ENCODE peak calls at places on chromosomes 12 and 14, in nine cellular contexts. One of them, this sample, is unnamed.

GRCh38 chr12:50397122-50397650 is 777 bp upstream of the FAM186A start:
- DNase-seq in gastrocnemius medialis: no peak
- DNase-seq in epithelial cell of esophagus: peak; percentile 62
- DNase-seq in fibroblast of lung: no peak
- DNase-seq in astrocyte of the spinal cord: no peak
- DNase-seq in adrenal gland: peak; percentile 38
- DNase-seq in kidney epithelial cell: no peak
- DNase-seq in lower lobe of right lung: no peak
- DNase-seq in BJ: no peak
- DNase-seq in this sample: no peak

GRCh38 chr12:94563261-94563660 is 87.1 kb downstream of the TMCC3 start:
- DNase-seq in BJ: no peak
- DNase-seq in lower lobe of right lung: no peak
- DNase-seq in gastrocnemius medialis: no peak
- DNase-seq in epithelial cell of esophagus: no peak
- DNase-seq in kidney epithelial cell: no peak
- DNase-seq in fibroblast of lung: no peak
- DNase-seq in adrenal gland: no peak
- DNase-seq in astrocyte of the spinal cord: no peak
- DNase-seq in this sample: no peak

GRCh38 chr14:105581551-105582341 is 55.4 kb downstream of the TMEM121 start:
- DNase-seq in adrenal gland: peak; percentile 34
- DNase-seq in kidney epithelial cell: no peak
- DNase-seq in fibroblast of lung: no peak
- DNase-seq in epithelial cell of esophagus: no peak
- DNase-seq in BJ: no peak
- DNase-seq in lower lobe of right lung: no peak
- DNase-seq in astrocyte of the spinal cord: no peak
- DNase-seq in gastrocnemius medialis: no peak
- DNase-seq in this sample: no peak

GRCh38 chr12:95766356-95767019 is 24.1 kb downstream of the NTN4 start:
- DNase-seq in lower lobe of right lung: no peak
- DNase-seq in kidney epithelial cell: no peak
- DNase-seq in BJ: no peak
- DNase-seq in fibroblast of lung: peak; percentile 65
- DNase-seq in gastrocnemius medialis: no peak
- DNase-seq in astrocyte of the spinal cord: no peak
- DNase-seq in adrenal gland: no peak
- DNase-seq in epithelial cell of esophagus: peak; percentile 28
- DNase-seq in this sample: no peak

GRCh38 chr12:116183741-116184141 is 93.8 kb downstream of the MED13L start:
- DNase-seq in lower lobe of right lung: no peak
- DNase-seq in adrenal gland: no peak
- DNase-seq in fibroblast of lung: peak; percentile 60
- DNase-seq in epithelial cell of esophagus: no peak
- DNase-seq in kidney epithelial cell: no peak
- DNase-seq in gastrocnemius medialis: no peak
- DNase-seq in astrocyte of the spinal cord: peak; percentile 32
- DNase-seq in BJ: no peak
- DNase-seq in this sample: no peak

GRCh38 chr14:62126885-62127478 is 364.8 kb downstream of the SNAPC1 start:
- DNase-seq in kidney epithelial cell: peak; percentile 14
- DNase-seq in astrocyte of the spinal cord: peak; percentile 67
- DNase-seq in BJ: no peak
- DNase-seq in lower lobe of right lung: no peak
- DNase-seq in adrenal gland: no peak
- DNase-seq in fibroblast of lung: peak; percentile 41
- DNase-seq in gastrocnemius medialis: no peak
- DNase-seq in epithelial cell of esophagus: peak; percentile 65
- DNase-seq in this sample: peak; percentile 49

GRCh38 chr14:95496690-95497241 is 19.7 kb downstream of the SYNE3 start:
- DNase-seq in astrocyte of the spinal cord: peak; percentile 86
- DNase-seq in lower lobe of right lung: no peak
- DNase-seq in gastrocnemius medialis: no peak
- DNase-seq in BJ: no peak
- DNase-seq in fibroblast of lung: peak; percentile 73
- DNase-seq in adrenal gland: no peak
- DNase-seq in epithelial cell of esophagus: no peak
- DNase-seq in kidney epithelial cell: no peak
- DNase-seq in this sample: no peak

GRCh38 chr12:76627346-76628135 is 68.0 kb upstream of the OSBPL8 start:
- DNase-seq in fibroblast of lung: peak; percentile 29
- DNase-seq in epithelial cell of esophagus: no peak
- DNase-seq in BJ: no peak
- DNase-seq in lower lobe of right lung: no peak
- DNase-seq in adrenal gland: no peak
- DNase-seq in astrocyte of the spinal cord: no peak
- DNase-seq in gastrocnemius medialis: no peak
- DNase-seq in kidney epithelial cell: no peak
- DNase-seq in this sample: no peak

GRCh38 chr14:94306047-94306978 is 13.2 kb upstream of the SERPINA10 start:
- DNase-seq in fibroblast of lung: no peak
- DNase-seq in adrenal gland: peak; percentile 35
- DNase-seq in gastrocnemius medialis: no peak
- DNase-seq in astrocyte of the spinal cord: no peak
- DNase-seq in lower lobe of right lung: no peak
- DNase-seq in kidney epithelial cell: no peak
- DNase-seq in epithelial cell of esophagus: no peak
- DNase-seq in BJ: no peak
- DNase-seq in this sample: no peak

GRCh38 chr12:49803693-49804450 is 24.3 kb downstream of the NCKAP5L start:
- DNase-seq in adrenal gland: no peak
- DNase-seq in astrocyte of the spinal cord: no peak
- DNase-seq in kidney epithelial cell: no peak
- DNase-seq in gastrocnemius medialis: no peak
- DNase-seq in fibroblast of lung: no peak
- DNase-seq in epithelial cell of esophagus: no peak
- DNase-seq in lower lobe of right lung: no peak
- DNase-seq in BJ: no peak
- DNase-seq in this sample: no peak

GRCh38 chr14:23538049-23538718 is 13.4 kb downstream of the ZFHX2 start:
- DNase-seq in fibroblast of lung: no peak
- DNase-seq in kidney epithelial cell: no peak
- DNase-seq in lower lobe of right lung: no peak
- DNase-seq in gastrocnemius medialis: no peak
- DNase-seq in astrocyte of the spinal cord: no peak
- DNase-seq in BJ: no peak
- DNase-seq in epithelial cell of esophagus: no peak
- DNase-seq in adrenal gland: no peak
- DNase-seq in this sample: no peak

GRCh38 chr12:90576707-90577106 is 378.3 kb downstream of the CCER1 start:
- DNase-seq in kidney epithelial cell: no peak
- DNase-seq in adrenal gland: no peak
- DNase-seq in fibroblast of lung: no peak
- DNase-seq in gastrocnemius medialis: no peak
- DNase-seq in lower lobe of right lung: no peak
- DNase-seq in epithelial cell of esophagus: no peak
- DNase-seq in BJ: no peak
- DNase-seq in astrocyte of the spinal cord: no peak
- DNase-seq in this sample: no peak

DNA sequence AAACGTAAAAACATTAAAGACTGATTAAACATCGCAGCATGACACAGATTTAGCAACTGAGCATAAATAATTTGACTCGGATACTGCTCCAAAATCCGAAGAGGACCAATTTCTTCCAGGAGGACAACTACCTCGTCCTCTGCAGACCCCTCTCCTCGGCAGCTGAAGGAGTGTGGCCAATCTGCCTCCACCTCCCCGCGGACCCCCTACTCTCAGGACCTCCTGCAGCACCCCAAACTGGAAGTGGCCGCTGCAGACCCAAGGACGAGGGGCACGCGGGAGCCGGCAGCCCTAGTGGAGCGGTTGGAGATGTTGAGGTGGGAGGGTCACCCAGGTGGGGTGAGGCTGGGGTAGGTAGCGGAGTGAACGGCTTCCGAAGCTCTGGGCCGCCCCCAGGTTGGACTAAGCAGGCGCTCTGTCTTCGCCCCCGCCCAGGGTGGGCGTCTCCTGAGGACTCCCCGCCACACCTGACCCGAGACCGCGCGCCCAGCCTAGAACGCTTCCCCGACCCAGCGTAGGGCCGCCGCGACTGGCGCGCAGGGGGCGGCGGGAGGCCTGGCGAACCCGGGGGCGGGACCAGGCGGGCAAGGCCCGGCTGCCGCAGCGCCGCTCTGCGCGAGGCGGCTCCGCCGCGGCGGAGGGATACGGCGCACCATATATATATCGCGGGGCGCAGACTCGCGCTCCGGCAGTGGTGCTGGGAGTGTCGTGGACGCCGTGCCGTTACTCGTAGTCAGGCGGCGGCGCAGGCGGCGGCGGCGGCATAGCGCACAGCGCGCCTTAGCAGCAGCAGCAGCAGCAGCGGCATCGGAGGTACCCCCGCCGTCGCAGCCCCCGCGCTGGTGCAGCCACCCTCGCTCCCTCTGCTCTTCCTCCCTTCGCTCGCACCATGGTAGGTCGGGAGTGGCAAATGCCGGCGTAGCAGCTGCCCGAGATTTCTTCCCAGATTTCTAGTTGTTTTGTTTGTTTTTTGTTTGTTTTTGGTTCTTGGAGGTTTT is at the start of gene CALM1:
- DNase-seq in lower lobe of right lung: peak; percentile 94
- DNase-seq in gastrocnemius medialis: peak; percentile 92
- DNase-seq in epithelial cell of esophagus: peak; percentile 95
- DNase-seq in astrocyte of the spinal cord: peak; percentile 96
- DNase-seq in BJ: no peak
- DNase-seq in adrenal gland: peak; percentile 96
- DNase-seq in fibroblast of lung: peak; percentile 96
- DNase-seq in kidney epithelial cell: no peak
- DNase-seq in this sample: no peak
- TF ChIP-seq CTCF in lower lobe of right lung: no peak
- TF ChIP-seq CTCF in gastrocnemius medialis: peak; percentile 56
- TF ChIP-seq CTCF in epithelial cell of esophagus: no peak
- TF ChIP-seq CTCF in astrocyte of the spinal cord: no peak
- TF ChIP-seq CTCF in BJ: no peak
- TF ChIP-seq CTCF in adrenal gland: no peak
- TF ChIP-seq CTCF in fibroblast of lung: no peak
- TF ChIP-seq CTCF in kidney epithelial cell: no peak
- TF ChIP-seq CTCF in this sample: no peak

DNA sequence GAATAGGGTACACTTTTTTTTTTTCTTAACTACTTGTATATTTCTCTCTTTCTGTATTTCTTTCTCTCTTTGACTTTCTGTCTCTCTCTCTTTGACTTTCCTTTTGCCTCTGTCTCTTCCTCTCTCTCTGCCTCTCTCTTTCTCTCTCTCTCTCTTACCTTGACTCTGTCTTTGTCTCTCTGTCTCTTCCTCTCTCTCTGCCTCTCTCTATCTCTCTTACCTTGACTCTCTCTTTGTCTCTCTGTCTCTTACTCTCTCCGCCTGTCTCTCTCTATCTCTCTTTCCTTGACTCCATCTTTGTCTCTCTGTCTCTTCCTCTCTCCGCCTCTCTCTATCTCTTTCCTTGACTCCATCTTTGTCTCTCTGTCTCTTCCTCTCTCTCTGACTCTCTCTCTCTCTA is 62.4 kb upstream of the PRMT8 start:
- DNase-seq in adrenal gland: no peak
- DNase-seq in lower lobe of right lung: no peak
- DNase-seq in astrocyte of the spinal cord: no peak
- DNase-seq in kidney epithelial cell: no peak
- DNase-seq in gastrocnemius medialis: no peak
- DNase-seq in fibroblast of lung: no peak
- DNase-seq in epithelial cell of esophagus: no peak
- DNase-seq in BJ: no peak
- DNase-seq in this sample: no peak
- H3K4me3 ChIP-seq in adrenal gland: no peak overlapping the region
- H3K4me3 ChIP-seq in lower lobe of right lung: no peak overlapping the region
- H3K4me3 ChIP-seq in astrocyte of the spinal cord: no peak overlapping the region
- H3K4me3 ChIP-seq in kidney epithelial cell: no peak overlapping the region
- H3K4me3 ChIP-seq in gastrocnemius medialis: no peak overlapping the region
- H3K4me3 ChIP-seq in fibroblast of lung: no peak overlapping the region
- H3K4me3 ChIP-seq in epithelial cell of esophagus: no peak overlapping the region
- H3K4me3 ChIP-seq in BJ: no peak overlapping the region
- H3K4me3 ChIP-seq in this sample: no peak overlapping the region

DNA sequence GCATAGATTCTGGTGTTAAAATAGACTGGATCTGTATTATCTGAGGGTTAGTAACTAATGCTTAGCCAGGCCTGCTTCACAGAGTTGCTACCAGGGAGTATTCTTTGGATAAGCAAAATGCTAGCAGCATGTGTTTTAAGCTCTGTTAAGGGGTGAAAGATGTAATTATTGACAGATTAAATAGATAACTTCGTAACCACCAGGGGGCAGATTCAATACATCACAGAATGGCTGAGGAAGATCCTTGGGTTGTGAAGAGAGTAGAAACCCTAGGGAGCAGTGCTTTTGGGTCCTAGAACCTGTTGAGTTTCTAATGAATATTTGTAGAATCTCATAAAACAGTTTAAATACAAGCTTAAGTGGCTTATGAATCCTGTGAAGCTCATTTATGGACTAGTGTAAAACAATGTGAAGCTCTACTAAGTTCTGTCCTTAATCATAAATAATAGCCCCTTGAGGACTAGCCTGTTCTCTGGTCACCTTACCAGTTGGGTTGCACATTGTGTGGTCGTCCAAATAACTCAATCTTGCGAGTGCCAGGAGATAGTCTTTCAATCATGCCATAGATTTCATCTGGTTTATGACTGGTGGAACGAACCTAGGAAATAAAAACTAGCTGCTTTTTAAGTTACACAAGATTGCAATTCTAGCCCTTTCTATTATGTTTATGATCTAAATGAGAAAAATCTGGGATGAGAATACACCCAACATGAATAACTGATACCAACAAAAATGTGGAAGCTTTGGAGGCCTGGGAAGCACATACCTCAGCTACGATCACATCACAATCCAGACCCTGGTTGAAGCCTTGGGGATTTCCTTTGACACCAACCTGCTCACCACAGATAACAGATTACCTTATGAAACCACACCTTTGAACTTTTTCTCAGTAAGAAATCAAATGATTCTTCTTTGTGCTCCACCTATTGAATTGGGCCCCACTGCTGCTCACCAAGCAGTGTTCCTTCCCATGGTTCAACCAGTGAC is 12.3 kb downstream of the METTL3 start:
- DNase-seq in lower lobe of right lung: no peak
- DNase-seq in adrenal gland: no peak
- DNase-seq in fibroblast of lung: peak; percentile 28
- DNase-seq in astrocyte of the spinal cord: peak; percentile 50
- DNase-seq in kidney epithelial cell: no peak
- DNase-seq in gastrocnemius medialis: no peak
- DNase-seq in epithelial cell of esophagus: peak; percentile 62
- DNase-seq in BJ: no peak
- DNase-seq in this sample: peak; percentile 19
- TF ChIP-seq CTCF in lower lobe of right lung: peak; percentile 42
- TF ChIP-seq CTCF in adrenal gland: peak; percentile 31
- TF ChIP-seq CTCF in fibroblast of lung: peak; percentile 57
- TF ChIP-seq CTCF in astrocyte of the spinal cord: peak; percentile 42
- TF ChIP-seq CTCF in kidney epithelial cell: peak; percentile 46
- TF ChIP-seq CTCF in gastrocnemius medialis: peak; percentile 12
- TF ChIP-seq CTCF in epithelial cell of esophagus: peak; percentile 52
- TF ChIP-seq CTCF in BJ: peak; percentile 50
- TF ChIP-seq CTCF in this sample: peak; percentile 33

DNA sequence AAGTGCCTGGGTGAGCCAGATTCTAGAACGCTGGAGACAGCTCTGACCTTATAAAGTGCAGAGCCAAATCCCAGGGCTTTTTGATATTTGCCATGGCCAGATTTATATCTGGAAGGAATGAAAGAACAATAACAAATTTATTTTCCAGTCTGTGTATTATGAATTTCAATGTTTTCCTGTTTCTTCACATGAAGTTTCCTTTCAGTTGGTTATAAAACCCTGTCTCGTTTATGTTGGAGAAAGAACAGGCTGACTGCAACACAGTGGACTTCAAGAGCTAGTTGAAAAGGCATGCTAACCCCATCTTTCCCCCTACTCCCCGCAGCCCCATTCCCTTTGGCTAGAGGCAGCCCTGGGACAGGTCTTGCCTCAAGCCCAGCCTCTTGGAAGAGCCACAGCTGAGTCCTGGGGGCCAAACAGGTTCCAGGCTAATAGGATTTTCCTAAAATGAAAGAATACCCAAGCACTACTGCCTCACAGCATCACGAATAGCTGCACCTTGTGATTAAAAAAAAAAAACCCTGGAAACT is 1.7 kb downstream of the FBLN5 start:
- DNase-seq in astrocyte of the spinal cord: no peak
- DNase-seq in BJ: no peak
- DNase-seq in gastrocnemius medialis: no peak
- DNase-seq in lower lobe of right lung: no peak
- DNase-seq in kidney epithelial cell: no peak
- DNase-seq in adrenal gland: no peak
- DNase-seq in epithelial cell of esophagus: no peak
- DNase-seq in fibroblast of lung: no peak
- DNase-seq in this sample: no peak
- H3K4me3 ChIP-seq in astrocyte of the spinal cord: peak overlapping the region; percentile 50
- H3K4me3 ChIP-seq in BJ: peak overlapping the region; percentile 80
- H3K4me3 ChIP-seq in gastrocnemius medialis: peak overlapping the region; percentile 56
- H3K4me3 ChIP-seq in lower lobe of right lung: peak overlapping the region; percentile 69
- H3K4me3 ChIP-seq in kidney epithelial cell: no peak overlapping the region
- H3K4me3 ChIP-seq in adrenal gland: peak overlapping the region; percentile 57
- H3K4me3 ChIP-seq in epithelial cell of esophagus: no peak overlapping the region
- H3K4me3 ChIP-seq in fibroblast of lung: peak overlapping the region; percentile 66
- H3K4me3 ChIP-seq in this sample: peak overlapping the region; percentile 73

This sample was measured in AG04449.